ENCODE peak calls at places on chromosomes 1 and 21, in eight cellular contexts. G is fibroblast of the aortic adventitia, A is lower leg skin, S is HCT116, W is mesothelial cell of epicardium, L is colonic mucosa, E is heart left ventricle, Z is cardiac fibroblast. R is an unnamed sample.

GRCh38 chr1:232865118-232865931 is 60.1 kb downstream of the MAP10 start:
- DNase-seq in G (no peak), A (no peak), S (no peak), W (no peak), L (no peak), E (no peak), Z (no peak), R (no peak)

GRCh38 chr1:78004719-78005346 is at the start of gene DNAJB4:
- DNase-seq in G (peak; percentile 99), A (no peak), S (peak; percentile 97), W (no peak), L (peak; percentile 89), E (peak; percentile 51), Z (peak; percentile 99), R (peak; percentile 99)

GRCh38 chr1:225468270-225469020 is 40.6 kb upstream of the LBR start:
- DNase-seq in G (no peak), A (no peak), S (no peak), W (no peak), L (no peak), E (no peak), Z (no peak), R (no peak)

GRCh38 chr1:14486401-14487110 is 111.9 kb upstream of the KAZN start:
- DNase-seq in G (peak; percentile 98), A (no peak), S (no peak), W (no peak), L (no peak), E (peak; percentile 33), Z (peak; percentile 21), R (peak; percentile 56)

GRCh38 chr1:8889925-8890785 is 11.7 kb upstream of the ENO1 start:
- DNase-seq in G (peak; percentile 82), A (peak; percentile 94), S (peak; percentile 81), W (no peak), L (peak; percentile 53), E (peak; percentile 92), Z (peak; percentile 94), R (peak; percentile 80)

GRCh38 chr1:224705578-224705977 is 89.5 kb downstream of the CNIH3 start:
- DNase-seq in G (no peak), A (no peak), S (no peak), W (no peak), L (no peak), E (no peak), Z (no peak), R (no peak)

GRCh38 chr1:82052563-82052962 is 251.8 kb downstream of the ADGRL2 start:
- DNase-seq in G (no peak), A (no peak), S (no peak), W (no peak), L (no peak), E (peak; percentile 23), Z (no peak), R (no peak)

GRCh38 chr21:45295576-45296365 is 8.1 kb upstream of the POFUT2 start:
- DNase-seq in G (no peak), A (peak; percentile 76), S (no peak), W (no peak), L (peak; percentile 18), E (no peak), Z (peak; percentile 79), R (peak; percentile 73)

GRCh38 chr1:207459008-207459407 is 4.9 kb downstream of the CR2 start:
- DNase-seq in G (no peak), A (no peak), S (no peak), W (no peak), L (no peak), E (no peak), Z (no peak), R (no peak)

GRCh38 chr1:155250246-155250632 is 5.0 kb downstream of the ENTREP3 start:
- DNase-seq in G (no peak), A (no peak), S (no peak), W (no peak), L (no peak), E (peak; percentile 37), Z (no peak), R (no peak)

GRCh38 chr1:7616076-7616833 is 154.8 kb upstream of the VAMP3 start:
- DNase-seq in G (peak; percentile 32), A (no peak), S (no peak), W (peak; percentile 49), L (peak; percentile 33), E (peak; percentile 73), Z (peak; percentile 34), R (peak; percentile 56)

GRCh38 chr21:36321325-36322082 is 1.5 kb downstream of the MORC3 start:
- DNase-seq in G (peak; percentile 24), A (no peak), S (no peak), W (no peak), L (no peak), E (no peak), Z (peak; percentile 36), R (peak; percentile 42)

GRCh38 chr1:76491737-76492136 is 375.5 kb upstream of the ST6GALNAC5 start:
- DNase-seq in G (no peak), A (no peak), S (no peak), W (no peak), L (no peak), E (no peak), Z (no peak), R (no peak)

GRCh38 chr1:46487818-46488218 is 1.8 kb upstream of the DMBX1 start:
- DNase-seq in G (no peak), A (no peak), S (no peak), W (no peak), L (no peak), E (no peak), Z (peak; percentile 29), R (peak; percentile 47)
- TF ChIP-seq CTCF in G (no peak), A (no peak), S (peak; percentile 63), W (no peak), L (no peak), E (no peak), Z (peak; percentile 36), R (peak; percentile 55)

GRCh38 chr1:221634606-221635005 is 107.3 kb downstream of the DUSP10 start:
- DNase-seq in G (peak; percentile 12), A (no peak), S (no peak), W (no peak), L (no peak), E (no peak), Z (no peak), R (peak; percentile 7)

GRCh38 chr1:221636096-221636495 is 105.8 kb downstream of the DUSP10 start:
- DNase-seq in G (no peak), A (no peak), S (no peak), W (no peak), L (no peak), E (no peak), Z (no peak), R (no peak)

GRCh38 chr1:221636967-221637366 is 104.9 kb downstream of the DUSP10 start:
- DNase-seq in G (no peak), A (no peak), S (no peak), W (no peak), L (no peak), E (no peak), Z (no peak), R (no peak)

GRCh38 chr1:221635305-221635704 is 106.6 kb downstream of the DUSP10 start:
- DNase-seq in G (no peak), A (no peak), S (no peak), W (no peak), L (no peak), E (no peak), Z (no peak), R (no peak)

GRCh38 chr1:221637641-221638041 is 104.2 kb downstream of the DUSP10 start:
- DNase-seq in G (peak; percentile 67), A (no peak), S (no peak), W (no peak), L (no peak), E (peak; percentile 49), Z (peak; percentile 39), R (peak; percentile 57)
- TF ChIP-seq CTCF in G (peak; percentile 14), A (no peak), S (no peak), W (no peak), L (no peak), E (no peak), Z (no peak), R (peak; percentile 26)

DNA sequence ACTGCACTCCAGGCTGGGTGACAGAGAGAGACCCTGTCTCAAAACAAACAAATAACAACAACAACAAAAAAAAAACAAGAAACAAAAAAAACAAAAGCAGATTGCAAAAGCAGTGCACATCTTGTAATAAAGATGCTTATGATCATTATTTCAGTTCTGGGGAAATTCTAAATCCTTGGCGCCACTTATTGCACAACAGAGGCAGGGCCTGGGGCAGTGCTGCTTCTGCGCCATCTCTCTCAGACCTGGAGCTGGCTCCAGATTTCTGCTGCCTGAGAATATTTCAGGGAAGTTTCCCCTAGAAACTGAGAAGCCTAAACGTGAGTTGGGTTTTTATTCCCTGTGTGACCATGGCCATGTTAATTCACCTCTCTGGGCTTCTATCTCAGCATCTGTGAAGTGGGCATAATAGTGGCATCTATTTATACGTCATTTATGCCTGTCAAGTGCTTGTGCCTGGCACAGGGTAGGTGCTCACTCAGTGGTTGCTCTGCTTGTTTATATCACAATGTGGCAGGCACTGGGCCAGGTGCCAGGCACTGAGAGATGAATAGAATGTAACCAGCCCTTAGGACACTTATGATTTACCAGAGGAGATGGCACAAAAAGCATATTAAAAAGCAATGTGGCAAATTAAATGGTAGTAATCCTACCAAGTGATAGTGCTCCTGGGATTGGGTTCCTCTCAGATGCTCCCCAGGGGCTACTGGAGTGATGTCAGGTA is 67.9 kb downstream of the MDM4 start:
- DNase-seq in G (no peak), A (no peak), S (no peak), W (no peak), L (no peak), E (peak; percentile 89), Z (no peak), R (no peak)
- TF ChIP-seq CTCF in G (no peak), A (no peak), S (no peak), W (no peak), L (no peak), E (no peak), Z (no peak), R (no peak)

GRCh38 chr1:44237721-44238457 is 24.6 kb downstream of the DMAP1 start:
- DNase-seq in G (no peak), A (no peak), S (peak; percentile 50), W (peak; percentile 76), L (peak; percentile 90), E (no peak), Z (no peak), R (peak; percentile 39)
- TF ChIP-seq CTCF in G (peak; percentile 32), A (no peak), S (peak; percentile 83), W (peak; percentile 46), L (peak; percentile 73), E (no peak), Z (peak; percentile 49), R (peak; percentile 68)

GRCh38 chr1:3869751-3870301 is 12.6 kb downstream of the DFFB start:
- DNase-seq in G (no peak), A (no peak), S (no peak), W (no peak), L (peak; percentile 25), E (no peak), Z (peak; percentile 37), R (peak; percentile 88)
- TF ChIP-seq CTCF in G (no peak), A (no peak), S (no peak), W (no peak), L (no peak), E (no peak), Z (no peak), R (peak; percentile 59)